ENCODE peak calls at places on chromosomes 11 and 22, in five cellular contexts. U, K, P, X and T are unnamed samples.

GRCh38 chr22:47591709-47592108 is 829.3 kb downstream of the TBC1D22A start:
- DNase-seq in P (peak), X (no peak), U (no peak), K (no peak), T (no peak)

GRCh38 chr11:74319139-74319538 is 7.7 kb upstream of the P4HA3 start:
- DNase-seq in X (no peak), U (no peak), P (no peak), K (no peak), T (no peak)

GRCh38 chr22:48257690-48258065 is 1495.2 kb downstream of the TBC1D22A start:
- DNase-seq in U (no peak), P (no peak), K (no peak), X (no peak), T (no peak)

GRCh38 chr11:61609000-61609969 is 28.4 kb upstream of the SYT7 start:
- DNase-seq in U (no peak), X (no peak), K (peak), P (no peak), T (no peak)

GRCh38 chr22:38273135-38273761 is 438 bp upstream of the TMEM184B start:
- DNase-seq in P (no peak), K (no peak), X (no peak), U (peak), T (no peak)

GRCh38 chr11:47353978-47354774 is 1.7 kb upstream of the MYBPC3 start:
- DNase-seq in P (no peak), U (no peak), X (no peak), K (no peak), T (no peak)

GRCh38 chr22:50189184-50189848 is 3.6 kb downstream of the TRABD start:
- DNase-seq in U (no peak), K (no peak), X (no peak), P (no peak), T (no peak)

GRCh38 chr11:22671751-22672150 is 5.3 kb downstream of the GAS2 start:
- DNase-seq in U (no peak), K (no peak), P (no peak), X (no peak), T (no peak)

GRCh38 chr11:104650234-104650633 is 248.0 kb downstream of the CASP12 start:
- DNase-seq in K (peak), P (no peak), X (peak), U (no peak), T (no peak)

GRCh38 chr11:14537134-14537599 is 17.0 kb upstream of the PSMA1 start:
- DNase-seq in X (peak), K (peak), U (no peak), P (no peak), T (no peak)

GRCh38 chr11:13487661-13488030 is 8.2 kb downstream of the PTH start:
- DNase-seq in K (peak), X (peak), U (peak), P (no peak), T (no peak)

GRCh38 chr22:45598596-45599217 is 72.9 kb upstream of the ATXN10 start:
- DNase-seq in X (no peak), P (peak), U (no peak), K (no peak), T (no peak)

GRCh38 chr11:65615950-65616574 is 486 bp downstream of the PCNX3 start:
- DNase-seq in U (no peak), X (no peak), K (peak), P (no peak), T (no peak)

GRCh38 chr11:104893876-104894275 is 4.4 kb downstream of the CASP12 start:
- DNase-seq in U (no peak), P (no peak), K (no peak), X (no peak), T (no peak)

DNA sequence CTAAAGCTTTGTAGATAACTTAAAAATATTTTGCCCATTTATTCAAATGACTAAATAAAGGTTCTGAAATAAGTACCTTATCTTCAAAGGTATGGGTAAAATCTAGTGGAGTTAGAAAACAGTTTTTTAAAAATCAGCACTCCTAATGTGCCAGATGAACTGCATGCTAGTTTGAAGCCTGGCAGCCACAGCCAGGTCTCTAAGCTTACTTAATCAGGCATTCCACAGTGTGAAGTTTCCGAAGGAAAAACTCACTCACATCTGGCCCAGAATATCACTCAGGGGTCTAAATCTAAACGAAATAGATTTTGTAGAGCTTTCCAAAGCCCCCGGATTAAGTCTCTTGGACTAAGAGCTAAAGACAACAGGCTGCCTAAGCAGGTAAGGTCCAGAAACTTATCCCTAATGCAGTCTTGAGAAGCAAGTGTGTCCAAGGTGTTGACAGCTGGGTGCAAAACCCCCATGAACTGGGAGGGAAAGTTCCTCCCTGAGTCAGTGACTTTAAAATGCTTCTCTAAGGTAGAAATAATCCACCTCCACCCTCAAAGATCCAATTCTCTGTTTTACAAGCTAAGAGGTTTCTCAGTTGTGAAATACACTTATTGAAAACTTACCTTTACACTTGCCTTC is 157.6 kb downstream of the FCHSD2 start:
- DNase-seq in K (peak), U (no peak), X (no peak), P (no peak), T (no peak)
- H3K27ac ChIP-seq in K (peak), U (no peak), X (no peak), P (no peak), T (no peak)

DNA sequence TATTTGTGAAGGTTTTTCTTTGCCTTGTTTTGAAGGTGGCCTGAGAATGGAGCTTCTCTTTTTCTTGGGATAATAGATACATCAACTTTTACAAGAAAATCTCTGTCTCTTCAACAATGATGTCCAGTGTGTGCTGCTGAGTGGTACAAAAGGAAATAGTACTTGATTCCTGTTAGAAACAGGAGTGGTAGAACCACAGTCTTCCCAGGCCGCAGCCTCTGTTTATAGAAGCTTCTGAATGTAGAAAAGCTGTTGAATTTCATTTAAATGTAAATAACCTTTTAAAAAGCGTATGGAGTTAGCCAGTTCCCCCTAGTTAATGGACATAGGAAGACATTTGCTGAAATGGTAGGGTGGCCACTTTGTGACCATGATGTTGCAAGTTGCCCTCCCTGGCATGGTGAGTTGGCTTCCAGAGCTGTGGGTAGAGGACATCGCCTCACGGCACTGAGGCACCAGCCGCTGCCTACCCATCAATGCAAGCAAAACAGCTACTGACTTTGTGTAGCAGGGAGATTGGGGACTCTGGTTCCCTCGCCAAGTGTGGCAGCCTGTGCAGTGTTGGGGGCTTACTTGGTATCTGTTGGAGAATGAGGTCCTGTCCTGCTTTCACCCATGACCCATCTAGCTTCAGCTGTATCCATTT is 31.6 kb downstream of the C11orf91 start:
- DNase-seq in K (no peak), U (no peak), P (no peak), X (no peak), T (no peak)
- H3K27ac ChIP-seq in K (no peak), U (peak), P (no peak), X (no peak), T (no peak)

GRCh38 chr22:31951201-31952093 is 7.1 kb downstream of the YWHAH start:
- DNase-seq in X (no peak), P (no peak), K (no peak), U (no peak), T (no peak)

GRCh38 chr22:31954535-31955326 is 10.4 kb downstream of the YWHAH start:
- DNase-seq in U (no peak), K (no peak), X (no peak), P (no peak), T (peak)

GRCh38 chr22:31952094-31952401 is 7.7 kb downstream of the YWHAH start:
- DNase-seq in X (no peak), K (no peak), P (no peak), U (no peak), T (no peak)

GRCh38 chr22:31952459-31952858 is 8.1 kb downstream of the YWHAH start:
- DNase-seq in X (no peak), U (no peak), P (no peak), K (no peak), T (no peak)

GRCh38 chr22:31953251-31953650 is 8.9 kb downstream of the YWHAH start:
- DNase-seq in U (no peak), X (no peak), P (no peak), K (no peak), T (no peak)
- H3K27ac ChIP-seq in U (no peak), X (no peak), P (peak), K (no peak), T (no peak)

DNA sequence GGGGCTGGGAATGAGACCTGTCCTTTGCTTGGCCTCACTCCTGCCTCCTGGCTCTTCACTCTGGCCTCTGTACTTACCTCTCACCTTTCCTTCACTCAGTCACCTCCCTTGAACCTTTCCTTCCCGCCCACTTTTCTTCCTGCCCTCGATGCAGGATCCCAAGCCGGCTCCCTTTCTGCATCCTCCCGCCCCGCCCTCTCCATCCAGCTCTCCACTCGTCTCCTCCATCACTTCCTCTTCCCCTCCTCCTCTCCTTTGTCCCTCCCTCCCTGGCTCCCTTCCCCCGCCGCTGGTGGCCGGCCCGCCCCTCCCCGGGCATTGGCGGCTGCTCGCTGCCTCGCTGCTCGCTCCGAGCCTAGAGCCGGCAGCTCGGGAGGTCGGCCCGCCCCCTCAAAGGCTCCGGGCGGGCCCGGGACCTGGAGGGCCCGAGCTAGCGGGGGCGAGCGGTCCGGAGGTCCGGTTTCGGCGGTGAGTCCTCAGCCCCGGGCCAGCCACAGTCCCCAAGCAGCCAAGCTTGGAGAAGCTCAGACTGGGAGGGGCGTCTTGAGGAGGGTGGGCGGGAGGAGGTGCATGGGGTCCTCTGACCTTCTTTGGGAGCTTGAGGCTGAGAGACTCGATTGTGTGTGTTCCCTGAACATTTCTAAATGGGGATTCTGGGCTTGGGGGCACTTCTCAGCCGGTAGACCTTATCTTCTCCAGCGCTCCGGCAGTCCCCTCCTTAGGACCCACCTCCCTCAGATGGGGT is 13.8 kb downstream of the PHLDB1 start:
- DNase-seq in P (peak), X (no peak), K (peak), U (peak), T (peak)
- H3K27ac ChIP-seq in P (peak), X (peak), K (peak), U (no peak), T (peak)

DNA sequence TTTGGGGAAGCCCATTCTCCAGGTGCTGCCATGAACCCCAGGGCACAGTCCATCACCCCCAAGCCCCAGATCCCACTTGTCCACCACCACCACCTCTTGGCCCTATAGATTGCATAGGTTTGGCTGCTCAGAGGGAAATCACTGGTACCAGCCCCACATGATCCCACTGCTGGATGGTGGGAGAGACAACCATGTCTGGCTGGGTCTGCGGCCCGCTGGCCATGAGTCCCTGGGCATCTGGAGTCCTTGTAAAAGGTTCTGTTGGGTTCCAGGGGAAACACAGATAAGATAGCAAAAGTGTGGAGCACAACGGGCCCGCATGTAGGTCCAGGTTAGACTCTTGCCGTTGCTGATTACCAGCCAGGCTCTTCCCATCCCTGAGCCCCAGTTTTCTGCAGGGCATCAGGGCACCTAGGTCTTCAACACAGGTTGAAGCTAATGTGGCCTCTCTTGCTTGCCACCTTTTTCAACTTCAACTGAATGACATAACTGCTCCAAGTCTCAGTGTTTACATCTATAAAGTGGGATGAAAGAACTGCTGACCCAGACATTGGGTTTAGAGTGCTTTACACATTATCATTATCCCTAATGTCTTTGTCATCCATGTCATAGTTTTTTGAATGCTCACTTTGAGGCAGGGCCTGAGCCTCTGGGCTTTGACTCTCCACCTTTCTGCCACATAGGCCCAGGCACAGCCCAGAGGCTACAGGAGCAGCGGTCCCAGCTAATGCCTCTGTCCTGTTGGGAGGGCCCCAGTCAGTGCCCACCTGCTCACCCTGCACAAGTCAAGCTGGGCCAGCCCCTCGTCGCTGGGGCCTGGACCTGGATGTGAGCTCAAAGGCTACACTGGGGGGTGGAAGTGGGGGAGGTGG is 1.0 kb upstream of the TANGO2 start:
- DNase-seq in K (no peak), X (no peak), P (no peak), U (no peak), T (no peak)
- H3K27ac ChIP-seq in K (no peak), X (no peak), P (peak), U (no peak), T (peak)